ENCODE peak calls at places on chromosomes 7 and 10, in seven cellular contexts. Z is Caco-2, G is HL-60, P is kidney, K is foreskin fibroblast, O is mesothelial cell of epicardium, N is tibial artery. U is an unnamed sample.

GRCh38 chr7:93515144-93515543 is 59.4 kb downstream of the CALCR start:
- DNase-seq in Z (no peak), G (no peak), P (no peak), K (no peak), O (no peak), N (no peak), U (no peak)

GRCh38 chr7:157501576-157501975 is 164.8 kb downstream of the DNAJB6 start:
- DNase-seq in Z (no peak), G (no peak), P (no peak), K (no peak), O (no peak), N (no peak), U (no peak)

GRCh38 chr7:128910569-128910945 is at the start of gene KCP:
- DNase-seq in Z (peak; percentile 14), G (no peak), P (peak; percentile 90), K (no peak), O (no peak), N (peak; percentile 59), U (no peak)

GRCh38 chr7:73999664-74000420 is 28.1 kb upstream of the ELN start:
- DNase-seq in Z (no peak), G (no peak), P (no peak), K (peak; percentile 46), O (no peak), N (peak; percentile 98), U (no peak)

GRCh38 chr10:110892602-110893001 is 20.9 kb downstream of the PDCD4 start:
- DNase-seq in Z (no peak), G (no peak), P (no peak), K (no peak), O (no peak), N (no peak), U (no peak)

GRCh38 chr10:121734517-121735137 is 136.4 kb upstream of the FGFR2 start:
- DNase-seq in Z (no peak), G (no peak), P (no peak), K (no peak), O (no peak), N (no peak), U (no peak)

GRCh38 chr10:28676968-28677888 is at the start of gene BAMBI:
- DNase-seq in Z (peak; percentile 93), G (peak; percentile 84), P (peak; percentile 98), K (peak; percentile 90), O (peak; percentile 96), N (peak; percentile 93), U (peak; percentile 87)

GRCh38 chr7:479948-480499 is 39.6 kb downstream of the PDGFA start:
- DNase-seq in Z (peak; percentile 24), G (no peak), P (peak; percentile 72), K (no peak), O (no peak), N (peak; percentile 51), U (no peak)

GRCh38 chr10:116733566-116733965 is 8.8 kb downstream of the HSPA12A start:
- DNase-seq in Z (no peak), G (no peak), P (no peak), K (peak; percentile 38), O (no peak), N (no peak), U (no peak)

GRCh38 chr10:63266337-63267327 is 133.5 kb downstream of the NRBF2 start:
- DNase-seq in Z (no peak), G (no peak), P (no peak), K (no peak), O (no peak), N (no peak), U (no peak)

GRCh38 chr10:125263551-125263950 is 103.2 kb upstream of the CTBP2 start:
- DNase-seq in Z (peak; percentile 66), G (no peak), P (no peak), K (no peak), O (no peak), N (no peak), U (no peak)

DNA sequence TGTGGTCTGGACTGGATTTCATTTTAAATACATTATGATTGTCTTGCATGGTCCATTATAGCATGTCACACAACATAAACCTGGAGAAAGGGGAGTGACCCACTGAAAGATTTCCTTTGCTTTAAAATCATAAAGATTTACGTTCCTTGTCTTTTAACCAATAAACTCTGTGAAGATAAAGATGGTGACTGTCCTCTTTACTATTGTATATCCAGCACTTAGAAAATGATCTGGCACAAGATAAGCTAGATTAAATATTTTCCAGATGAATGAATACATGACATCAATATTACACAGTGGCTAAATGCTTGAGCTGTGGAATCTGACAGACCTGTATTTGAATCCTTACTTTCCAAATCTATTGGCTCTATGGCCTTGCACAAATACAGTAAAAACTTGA is 938.4 kb downstream of the SORCS1 start:
- DNase-seq in Z (no peak), G (no peak), P (no peak), K (no peak), O (no peak), N (no peak), U (no peak)
- TF ChIP-seq CTCF in Z (no peak), G (no peak), P (no peak), K (no peak), O (no peak), N (no peak), U (no peak)

GRCh38 chr7:155369766-155370165 is 72.1 kb downstream of the INSIG1 start:
- DNase-seq in Z (no peak), G (no peak), P (peak; percentile 39), K (no peak), O (no peak), N (no peak), U (no peak)

GRCh38 chr7:155372782-155373358 is 75.2 kb downstream of the INSIG1 start:
- DNase-seq in Z (no peak), G (no peak), P (peak; percentile 46), K (no peak), O (no peak), N (no peak), U (no peak)

GRCh38 chr7:155373359-155374273 is 75.9 kb downstream of the INSIG1 start:
- DNase-seq in Z (no peak), G (no peak), P (peak; percentile 68), K (no peak), O (no peak), N (no peak), U (no peak)

GRCh38 chr7:155371331-155371883 is 73.7 kb downstream of the INSIG1 start:
- DNase-seq in Z (no peak), G (no peak), P (peak; percentile 33), K (no peak), O (no peak), N (peak; percentile 49), U (no peak)

GRCh38 chr7:155371884-155372781 is 74.5 kb downstream of the INSIG1 start:
- DNase-seq in Z (no peak), G (no peak), P (peak; percentile 63), K (no peak), O (no peak), N (no peak), U (no peak)
- TF ChIP-seq CTCF in Z (peak; percentile 23), G (peak; percentile 51), P (no peak), K (no peak), O (no peak), N (no peak), U (no peak)

GRCh38 chr7:48035967-48036478 is 680 bp downstream of the C7orf57 start:
- DNase-seq in Z (no peak), G (no peak), P (peak; percentile 83), K (no peak), O (no peak), N (no peak), U (no peak)

GRCh38 chr7:48038815-48039496 is 3.6 kb downstream of the C7orf57 start:
- DNase-seq in Z (no peak), G (no peak), P (no peak), K (no peak), O (no peak), N (no peak), U (no peak)

GRCh38 chr7:48033922-48034321 is 1.4 kb upstream of the C7orf57 start:
- DNase-seq in Z (no peak), G (no peak), P (no peak), K (no peak), O (no peak), N (no peak), U (no peak)

GRCh38 chr7:48031111-48031510 is 2.2 kb upstream of the SUN3 start:
- DNase-seq in Z (no peak), G (no peak), P (no peak), K (no peak), O (no peak), N (no peak), U (no peak)

DNA sequence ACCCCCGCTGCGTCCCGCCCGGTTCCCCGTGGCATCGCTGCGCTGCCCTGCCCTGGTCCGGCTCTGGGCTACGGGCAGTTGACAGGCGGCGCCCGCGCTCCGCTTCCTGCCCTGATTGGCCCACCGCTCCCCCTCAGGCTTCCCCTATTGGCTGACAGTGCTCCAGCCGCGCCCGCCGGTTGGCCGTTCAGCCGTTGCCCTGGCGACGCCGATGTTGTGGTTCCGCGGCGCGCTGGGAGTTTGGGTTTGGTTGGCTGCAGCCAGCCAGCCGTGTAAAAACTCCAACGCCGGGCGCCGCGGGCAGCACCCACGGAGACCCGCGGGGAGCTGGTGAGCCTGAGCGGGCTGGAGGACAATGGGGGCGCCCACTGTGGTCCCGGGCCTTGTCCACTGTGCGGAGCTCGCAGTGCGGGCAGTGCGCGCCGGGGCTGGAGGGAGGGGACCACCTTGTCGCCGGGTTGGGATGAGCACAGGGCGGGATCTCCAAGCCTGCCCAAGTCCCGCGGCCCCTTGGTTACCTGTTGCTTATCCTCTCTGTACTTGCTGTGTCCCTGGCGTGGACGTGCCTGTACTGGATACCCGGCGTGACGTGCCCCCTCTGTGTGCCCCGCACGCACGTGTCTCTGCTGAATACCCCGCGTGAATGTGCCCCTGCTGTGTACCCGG is at the start of gene C7orf57:
- DNase-seq in Z (peak; percentile 91), G (peak; percentile 60), P (peak; percentile 98), K (peak; percentile 68), O (peak; percentile 80), N (peak; percentile 93), U (peak; percentile 83)
- TF ChIP-seq CTCF in Z (no peak), G (no peak), P (peak; percentile 34), K (peak; percentile 5), O (no peak), N (peak; percentile 34), U (peak; percentile 42)

GRCh38 chr7:50125766-50126165 is 32.7 kb upstream of the ZPBP start:
- DNase-seq in Z (no peak), G (no peak), P (no peak), K (no peak), O (no peak), N (no peak), U (no peak)

GRCh38 chr7:50121269-50121668 is 28.2 kb upstream of the ZPBP start:
- DNase-seq in Z (no peak), G (no peak), P (no peak), K (no peak), O (no peak), N (no peak), U (no peak)

DNA sequence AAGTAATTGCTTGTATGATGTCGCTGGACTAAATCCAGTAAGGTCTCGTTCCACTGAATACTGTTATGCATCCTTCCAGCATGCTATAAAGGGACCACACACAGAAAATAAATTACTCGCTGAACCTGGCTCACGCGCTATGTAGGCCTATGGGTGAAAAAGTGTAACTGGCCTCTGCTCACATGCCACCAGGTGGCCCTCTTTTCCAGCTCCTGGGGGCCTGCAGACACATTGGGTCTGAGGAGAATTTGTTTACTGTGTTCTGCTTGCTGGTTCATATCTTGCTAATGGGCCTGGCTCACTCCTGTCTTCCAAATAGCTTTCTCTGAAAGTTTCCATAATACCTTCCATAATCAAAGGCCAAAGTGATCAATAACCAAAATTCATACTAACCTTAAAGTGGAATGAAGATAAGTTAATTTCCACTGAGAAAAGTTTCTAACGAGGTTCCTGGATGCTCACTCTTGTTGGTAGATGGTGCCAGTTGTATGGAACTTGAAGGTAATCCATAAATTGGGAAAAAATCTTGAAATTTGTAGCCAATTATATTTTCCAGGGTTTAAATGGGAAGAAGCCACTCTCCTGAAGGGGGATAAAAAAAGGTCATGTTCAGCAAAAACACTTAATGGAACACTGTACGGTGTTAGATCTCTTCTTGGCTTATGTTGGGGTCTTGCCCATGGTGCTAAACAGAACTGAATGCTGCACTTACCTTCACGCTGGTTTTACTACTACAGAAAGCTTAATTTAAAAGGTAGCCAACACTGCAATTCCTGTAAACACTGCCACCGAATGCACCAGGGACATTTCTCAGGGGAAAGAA is 27.0 kb upstream of the ZPBP start:
- DNase-seq in Z (no peak), G (peak; percentile 33), P (no peak), K (no peak), O (no peak), N (no peak), U (peak; percentile 11)
- TF ChIP-seq CTCF in Z (peak; percentile 24), G (peak; percentile 30), P (no peak), K (no peak), O (no peak), N (no peak), U (no peak)

U was measured in CD4-positive, alpha-beta T cell.